ENCODE peak calls at places on chromosomes 3 and 15, in four cellular contexts. S is nucleus accumbens, U is NCI-H1105, I is SK-N-SH. B is an unnamed sample.

GRCh38 chr3:60809857-60810256 is 441.4 kb downstream of the FHIT start:
- DNase-seq in U (no peak), I (no peak), S (no peak), B (no peak)

GRCh38 chr15:81155375-81156218 is 21.5 kb downstream of the CFAP161 start:
- DNase-seq in S (peak), U (no peak), I (peak), B (no peak)

GRCh38 chr3:97815149-97815917 is 6.5 kb upstream of the CRYBG3 start:
- DNase-seq in I (no peak), S (no peak), U (no peak), B (no peak)

GRCh38 chr3:125359700-125360099 is 15.4 kb downstream of the ZNF148 start:
- DNase-seq in U (peak), S (no peak), I (peak), B (no peak)

GRCh38 chr15:90820481-90820880 is 47.9 kb upstream of the FURIN start:
- DNase-seq in I (no peak), U (no peak), S (no peak), B (no peak)

GRCh38 chr3:7874116-7874515 is 627.5 kb upstream of the LMCD1 start:
- DNase-seq in I (no peak), U (no peak), S (no peak), B (no peak)

GRCh38 chr15:48352474-48353072 is 21.3 kb downstream of the DUT start:
- DNase-seq in U (peak), S (peak), I (peak), B (peak)

GRCh38 chr3:44674211-44674610 is 25.7 kb downstream of the ZNF35 start:
- DNase-seq in I (no peak), U (no peak), S (no peak), B (no peak)

GRCh38 chr3:120652896-120653545 is 29.0 kb downstream of the HGD start:
- DNase-seq in S (no peak), U (no peak), I (no peak), B (no peak)

GRCh38 chr15:57327985-57328471 is 48.3 kb upstream of the CGNL1 start:
- DNase-seq in U (no peak), S (no peak), I (no peak), B (no peak)

GRCh38 chr15:58383876-58384275 is 47.9 kb upstream of the LIPC start:
- DNase-seq in I (no peak), S (no peak), U (no peak), B (no peak)

GRCh38 chr3:183291511-183292031 is 38.5 kb downstream of the B3GNT5 start:
- DNase-seq in S (no peak), I (no peak), U (peak), B (no peak)

GRCh38 chr3:24437326-24437725 is 57.3 kb downstream of the THRB start:
- DNase-seq in U (no peak), S (no peak), I (no peak), B (no peak)

GRCh38 chr3:25582242-25582641 is 82.5 kb downstream of the TOP2B start:
- DNase-seq in I (no peak), U (no peak), S (no peak), B (no peak)

GRCh38 chr3:195001261-195001660 is 269.7 kb downstream of the XXYLT1 start:
- DNase-seq in I (no peak), S (no peak), U (no peak), B (no peak)

GRCh38 chr3:126926684-126927404 is 56.1 kb upstream of the PLXNA1 start:
- DNase-seq in S (no peak), U (no peak), I (no peak), B (peak)

GRCh38 chr3:52685285-52685704 is 418 bp downstream of the PBRM1 start:
- DNase-seq in I (peak), U (peak), S (no peak), B (peak)

GRCh38 chr15:78149068-78149804 is at the start of gene IDH3A:
- DNase-seq in S (peak), U (peak), I (peak), B (peak)

GRCh38 chr3:108404409-108404808 is 106.0 kb downstream of the MYH15 start:
- DNase-seq in S (no peak), I (no peak), U (no peak), B (no peak)

GRCh38 chr3:173398111-173398479 is 551 bp downstream of the NLGN1 start:
- DNase-seq in U (no peak), S (no peak), I (no peak), B (no peak)

GRCh38 chr3:98986073-98986472 is 84.6 kb upstream of the DCBLD2 start:
- DNase-seq in S (no peak), I (no peak), U (no peak), B (no peak)

GRCh38 chr3:123723527-123724168 is 138.8 kb upstream of the HACD2 start:
- DNase-seq in U (peak), I (peak), S (peak), B (peak)

GRCh38 chr3:150177673-150178378 is 207.1 kb upstream of the PFN2 start:
- DNase-seq in U (no peak), S (no peak), I (no peak), B (no peak)

GRCh38 chr15:99176757-99177156 is 71.9 kb downstream of the SYNM start:
- DNase-seq in I (peak), S (no peak), U (no peak), B (no peak)

GRCh38 chr15:73318463-73319351 is 50.1 kb downstream of the HCN4 start:
- DNase-seq in S (no peak), I (peak), U (peak), B (peak)